ENCODE peak calls at places on chromosomes 3 and 15, in four cellular contexts. One of them, this sample, is unnamed.

GRCh38 chr15:65303687-65304392 is 637 bp upstream of the RNU5B-1 start:
- DNase-seq in endodermal cell: peak; percentile 89
- DNase-seq in cardiac muscle cell: peak; percentile 70
- DNase-seq in transverse colon: peak; percentile 81
- DNase-seq in this sample: no peak

GRCh38 chr3:98764692-98765002 is 1.5 kb downstream of the ST3GAL6 start:
- DNase-seq in cardiac muscle cell: no peak
- DNase-seq in transverse colon: no peak
- DNase-seq in endodermal cell: no peak
- DNase-seq in this sample: no peak

GRCh38 chr3:137165117-137165806 is 207.5 kb downstream of the IL20RB start:
- DNase-seq in transverse colon: no peak
- DNase-seq in cardiac muscle cell: no peak
- DNase-seq in endodermal cell: peak; percentile 50
- DNase-seq in this sample: no peak

GRCh38 chr15:66097151-66098018 is 156.2 kb downstream of the MEGF11 start:
- DNase-seq in cardiac muscle cell: no peak
- DNase-seq in transverse colon: no peak
- DNase-seq in endodermal cell: no peak
- DNase-seq in this sample: no peak

GRCh38 chr3:178968996-178969700 is 102.5 kb downstream of the ZMAT3 start:
- DNase-seq in transverse colon: no peak
- DNase-seq in cardiac muscle cell: no peak
- DNase-seq in endodermal cell: no peak
- DNase-seq in this sample: no peak

GRCh38 chr15:83815506-83815905 is 161.6 kb downstream of the ADAMTSL3 start:
- DNase-seq in cardiac muscle cell: peak; percentile 20
- DNase-seq in endodermal cell: no peak
- DNase-seq in transverse colon: no peak
- DNase-seq in this sample: no peak

GRCh38 chr15:60399246-60399915 is 1.6 kb upstream of the ANXA2 start:
- DNase-seq in cardiac muscle cell: no peak
- DNase-seq in transverse colon: no peak
- DNase-seq in endodermal cell: peak; percentile 72
- DNase-seq in this sample: no peak

GRCh38 chr15:75672646-75673425 is 25.1 kb downstream of the SNX33 start:
- DNase-seq in cardiac muscle cell: peak; percentile 89
- DNase-seq in transverse colon: no peak
- DNase-seq in endodermal cell: peak; percentile 75
- DNase-seq in this sample: no peak

GRCh38 chr3:115855911-115856310 is 232.6 kb downstream of the GAP43 start:
- DNase-seq in endodermal cell: no peak
- DNase-seq in cardiac muscle cell: peak; percentile 6
- DNase-seq in transverse colon: no peak
- DNase-seq in this sample: no peak

GRCh38 chr15:100959066-100960050 is 40.2 kb downstream of the LRRK1 start:
- DNase-seq in cardiac muscle cell: peak; percentile 53
- DNase-seq in transverse colon: no peak
- DNase-seq in endodermal cell: no peak
- DNase-seq in this sample: no peak

GRCh38 chr3:112126501-112126900 is 6.5 kb downstream of the GCSAM start:
- DNase-seq in endodermal cell: peak; percentile 74
- DNase-seq in transverse colon: no peak
- DNase-seq in cardiac muscle cell: peak; percentile 21
- DNase-seq in this sample: peak; percentile 17

GRCh38 chr3:64743166-64743565 is 55.4 kb upstream of the ADAMTS9 start:
- DNase-seq in transverse colon: no peak
- DNase-seq in cardiac muscle cell: peak; percentile 29
- DNase-seq in endodermal cell: no peak
- DNase-seq in this sample: no peak

GRCh38 chr15:87566236-87566635 is 690.3 kb downstream of the NTRK3 start:
- DNase-seq in transverse colon: no peak
- DNase-seq in cardiac muscle cell: no peak
- DNase-seq in endodermal cell: no peak
- DNase-seq in this sample: no peak

GRCh38 chr3:188830955-188831354 is 340.8 kb upstream of the TPRG1 start:
- DNase-seq in transverse colon: no peak
- DNase-seq in endodermal cell: no peak
- DNase-seq in cardiac muscle cell: peak; percentile 28
- DNase-seq in this sample: no peak

GRCh38 chr15:32715276-32715675 is 2.5 kb upstream of the GREM1 start:
- DNase-seq in endodermal cell: no peak
- DNase-seq in cardiac muscle cell: no peak
- DNase-seq in transverse colon: no peak
- DNase-seq in this sample: no peak

GRCh38 chr3:101938262-101938847 is 89.0 kb downstream of the NFKBIZ start:
- DNase-seq in cardiac muscle cell: no peak
- DNase-seq in endodermal cell: no peak
- DNase-seq in transverse colon: no peak
- DNase-seq in this sample: peak; percentile 52

GRCh38 chr15:64883097-64883581 is 28.6 kb upstream of the ANKDD1A start:
- DNase-seq in endodermal cell: no peak
- DNase-seq in cardiac muscle cell: peak; percentile 56
- DNase-seq in transverse colon: no peak
- DNase-seq in this sample: no peak

GRCh38 chr15:27454281-27455060 is 483.5 kb downstream of the GABRG3 start:
- DNase-seq in cardiac muscle cell: peak; percentile 32
- DNase-seq in transverse colon: no peak
- DNase-seq in endodermal cell: no peak
- DNase-seq in this sample: no peak

GRCh38 chr3:105347625-105348302 is 18.9 kb upstream of the ALCAM start:
- DNase-seq in endodermal cell: no peak
- DNase-seq in cardiac muscle cell: no peak
- DNase-seq in transverse colon: no peak
- DNase-seq in this sample: no peak

GRCh38 chr15:84996055-84996454 is 14.4 kb downstream of the PDE8A start:
- DNase-seq in endodermal cell: no peak
- DNase-seq in transverse colon: no peak
- DNase-seq in cardiac muscle cell: no peak
- DNase-seq in this sample: no peak

GRCh38 chr3:119313461-119313860 is 19.3 kb downstream of the ARHGAP31 start:
- DNase-seq in endodermal cell: no peak
- DNase-seq in cardiac muscle cell: no peak
- DNase-seq in transverse colon: no peak
- DNase-seq in this sample: no peak

GRCh38 chr15:69045810-69046209 is 31.3 kb downstream of the NOX5 start:
- DNase-seq in cardiac muscle cell: peak; percentile 74
- DNase-seq in endodermal cell: no peak
- DNase-seq in transverse colon: no peak
- DNase-seq in this sample: no peak

GRCh38 chr3:117665311-117665710 is 955.7 kb downstream of the TUSC7 start:
- DNase-seq in transverse colon: peak; percentile 17
- DNase-seq in endodermal cell: no peak
- DNase-seq in cardiac muscle cell: no peak
- DNase-seq in this sample: no peak

GRCh38 chr3:58141766-58142345 is 68.9 kb downstream of the DNASE1L3 start:
- DNase-seq in cardiac muscle cell: no peak
- DNase-seq in endodermal cell: no peak
- DNase-seq in transverse colon: no peak
- DNase-seq in this sample: no peak

GRCh38 chr15:72907733-72908132 is 124.2 kb upstream of the ADPGK start:
- DNase-seq in cardiac muscle cell: peak; percentile 75
- DNase-seq in endodermal cell: no peak
- DNase-seq in transverse colon: no peak
- DNase-seq in this sample: no peak

GRCh38 chr3:55519016-55519415 is 31.9 kb upstream of the WNT5A start:
- DNase-seq in transverse colon: no peak
- DNase-seq in cardiac muscle cell: no peak
- DNase-seq in endodermal cell: no peak
- DNase-seq in this sample: no peak

GRCh38 chr3:45984331-45985312 is 11.0 kb downstream of the FYCO1 start:
- DNase-seq in cardiac muscle cell: peak; percentile 40
- DNase-seq in transverse colon: no peak
- DNase-seq in endodermal cell: no peak
- DNase-seq in this sample: no peak

GRCh38 chr3:79767194-79767952 is 425 bp downstream of the ROBO1 start:
- DNase-seq in endodermal cell: peak; percentile 72
- DNase-seq in transverse colon: no peak
- DNase-seq in cardiac muscle cell: peak; percentile 1
- DNase-seq in this sample: no peak

GRCh38 chr3:30355622-30356021 is 250.8 kb upstream of the TGFBR2 start:
- DNase-seq in cardiac muscle cell: no peak
- DNase-seq in transverse colon: no peak
- DNase-seq in endodermal cell: no peak
- DNase-seq in this sample: no peak

GRCh38 chr15:96276438-96277210 is 53.9 kb upstream of the NR2F2 start:
- DNase-seq in transverse colon: no peak
- DNase-seq in endodermal cell: no peak
- DNase-seq in cardiac muscle cell: peak; percentile 37
- DNase-seq in this sample: no peak

GRCh38 chr15:64044315-64045105 is 1.8 kb downstream of the DAPK2 start:
- DNase-seq in cardiac muscle cell: no peak
- DNase-seq in transverse colon: no peak
- DNase-seq in endodermal cell: no peak
- DNase-seq in this sample: no peak

GRCh38 chr3:101936419-101937331 is 87.4 kb downstream of the NFKBIZ start:
- DNase-seq in endodermal cell: no peak
- DNase-seq in transverse colon: no peak
- DNase-seq in cardiac muscle cell: peak; percentile 89
- DNase-seq in this sample: no peak

GRCh38 chr3:45590822-45591546 is 3.6 kb upstream of the LIMD1 start:
- DNase-seq in endodermal cell: peak; percentile 31
- DNase-seq in transverse colon: no peak
- DNase-seq in cardiac muscle cell: no peak
- DNase-seq in this sample: peak; percentile 32

GRCh38 chr3:177334803-177335202 is 137.5 kb upstream of the TBL1XR1 start:
- DNase-seq in endodermal cell: no peak
- DNase-seq in transverse colon: no peak
- DNase-seq in cardiac muscle cell: no peak
- DNase-seq in this sample: no peak

GRCh38 chr3:177337548-177338331 is 140.5 kb upstream of the TBL1XR1 start:
- DNase-seq in endodermal cell: no peak
- DNase-seq in cardiac muscle cell: peak; percentile 80
- DNase-seq in transverse colon: no peak
- DNase-seq in this sample: no peak

GRCh38 chr3:177336841-177337430 is 139.7 kb upstream of the TBL1XR1 start:
- DNase-seq in cardiac muscle cell: peak; percentile 52
- DNase-seq in endodermal cell: no peak
- DNase-seq in transverse colon: no peak
- DNase-seq in this sample: no peak

GRCh38 chr3:177333535-177334495 is 136.5 kb upstream of the TBL1XR1 start:
- DNase-seq in endodermal cell: no peak
- DNase-seq in transverse colon: no peak
- DNase-seq in cardiac muscle cell: peak; percentile 72
- DNase-seq in this sample: no peak

GRCh38 chr3:177335728-177336127 is 138.4 kb upstream of the TBL1XR1 start:
- DNase-seq in endodermal cell: no peak
- DNase-seq in cardiac muscle cell: peak; percentile 66
- DNase-seq in transverse colon: no peak
- DNase-seq in this sample: no peak
- H3K4me1 ChIP-seq in endodermal cell: peaks cover 5% of the 10 kb centered on the region
- H3K4me1 ChIP-seq in cardiac muscle cell: peaks cover 24% of the 10 kb centered on the region
- H3K4me1 ChIP-seq in transverse colon: peaks cover 48% of the 10 kb centered on the region
- H3K4me1 ChIP-seq in this sample: peaks cover 5% of the 10 kb centered on the region

GRCh38 chr3:127776347-127776746 is 46.0 kb downstream of the MGLL start:
- DNase-seq in transverse colon: no peak
- DNase-seq in endodermal cell: no peak
- DNase-seq in cardiac muscle cell: no peak
- DNase-seq in this sample: no peak

GRCh38 chr3:127779747-127780146 is 42.6 kb downstream of the MGLL start:
- DNase-seq in cardiac muscle cell: no peak
- DNase-seq in transverse colon: no peak
- DNase-seq in endodermal cell: no peak
- DNase-seq in this sample: no peak

GRCh38 chr3:127775398-127776109 is 46.8 kb downstream of the MGLL start:
- DNase-seq in cardiac muscle cell: peak; percentile 67
- DNase-seq in transverse colon: no peak
- DNase-seq in endodermal cell: peak; percentile 59
- DNase-seq in this sample: no peak

GRCh38 chr3:127777332-127777731 is 45.0 kb downstream of the MGLL start:
- DNase-seq in endodermal cell: no peak
- DNase-seq in cardiac muscle cell: no peak
- DNase-seq in transverse colon: no peak
- DNase-seq in this sample: no peak

GRCh38 chr3:127777861-127778711 is 44.2 kb downstream of the MGLL start:
- DNase-seq in endodermal cell: no peak
- DNase-seq in cardiac muscle cell: no peak
- DNase-seq in transverse colon: no peak
- DNase-seq in this sample: no peak
- H3K4me1 ChIP-seq in endodermal cell: no peaks in the 10 kb centered on the region
- H3K4me1 ChIP-seq in cardiac muscle cell: peaks cover 20% of the 10 kb centered on the region
- H3K4me1 ChIP-seq in transverse colon: peaks cover 22% of the 10 kb centered on the region
- H3K4me1 ChIP-seq in this sample: no peaks in the 10 kb centered on the region

GRCh38 chr15:56234804-56235203 is 8.9 kb downstream of the RFX7 start:
- DNase-seq in endodermal cell: no peak
- DNase-seq in cardiac muscle cell: peak; percentile 59
- DNase-seq in transverse colon: no peak
- DNase-seq in this sample: no peak
- H3K4me1 ChIP-seq in endodermal cell: no peaks in the 10 kb centered on the region
- H3K4me1 ChIP-seq in cardiac muscle cell: no peaks in the 10 kb centered on the region
- H3K4me1 ChIP-seq in transverse colon: no peaks in the 10 kb centered on the region
- H3K4me1 ChIP-seq in this sample: peaks cover 9% of the 10 kb centered on the region

GRCh38 chr3:53169045-53169831 is 8.2 kb downstream of the PRKCD start:
- DNase-seq in transverse colon: no peak
- DNase-seq in cardiac muscle cell: no peak
- DNase-seq in endodermal cell: peak; percentile 82
- DNase-seq in this sample: no peak

GRCh38 chr3:53171109-53171453 is 10.1 kb downstream of the PRKCD start:
- DNase-seq in transverse colon: no peak
- DNase-seq in endodermal cell: no peak
- DNase-seq in cardiac muscle cell: no peak
- DNase-seq in this sample: no peak

GRCh38 chr3:53171827-53172505 is 11.0 kb downstream of the PRKCD start:
- DNase-seq in endodermal cell: peak; percentile 86
- DNase-seq in cardiac muscle cell: no peak
- DNase-seq in transverse colon: no peak
- DNase-seq in this sample: no peak

GRCh38 chr3:53169832-53170324 is 8.9 kb downstream of the PRKCD start:
- DNase-seq in cardiac muscle cell: no peak
- DNase-seq in transverse colon: no peak
- DNase-seq in endodermal cell: no peak
- DNase-seq in this sample: no peak

DNA sequence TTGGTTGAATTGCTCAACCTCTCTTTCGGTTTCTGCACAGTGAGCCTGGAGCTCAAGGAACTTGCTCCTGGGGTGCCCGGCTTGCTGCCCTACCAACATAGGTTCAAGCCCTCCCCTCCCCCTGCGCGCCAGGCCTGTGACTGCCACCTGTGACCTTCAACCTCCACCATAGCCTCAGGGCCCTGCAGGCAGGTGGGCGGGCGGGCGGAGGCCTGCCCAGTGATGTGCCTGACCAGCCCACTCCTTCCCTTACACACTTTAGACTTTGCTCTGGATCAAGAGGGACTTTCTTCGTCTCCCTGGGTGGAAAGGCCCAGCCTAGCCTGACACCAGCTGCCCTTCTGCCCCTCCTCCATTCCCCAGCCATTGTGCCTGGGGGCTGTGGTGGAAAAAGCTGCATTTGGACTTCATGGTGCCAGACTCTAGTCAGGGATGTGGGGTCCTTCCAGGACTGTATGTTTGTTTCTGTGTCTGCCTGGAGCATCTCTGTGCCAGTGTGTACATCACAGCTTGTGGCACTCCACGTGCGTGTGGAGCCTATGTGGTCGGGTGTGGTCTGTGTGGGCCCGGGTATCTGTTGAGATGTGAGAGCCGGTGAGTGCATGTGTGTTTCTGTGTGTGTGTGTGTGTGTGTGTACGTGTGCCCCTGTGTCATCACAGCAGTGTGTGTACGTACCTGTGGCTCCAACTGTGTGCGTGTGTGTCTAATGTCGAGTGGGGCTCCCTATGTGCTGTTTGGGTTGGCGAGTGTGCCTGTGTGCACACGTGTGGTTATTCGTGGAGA is 9.5 kb downstream of the PRKCD start:
- DNase-seq in cardiac muscle cell: peak; percentile 20
- DNase-seq in transverse colon: peak; percentile 75
- DNase-seq in endodermal cell: no peak
- DNase-seq in this sample: no peak
- H3K4me1 ChIP-seq in cardiac muscle cell: no peaks in the 10 kb centered on the region
- H3K4me1 ChIP-seq in transverse colon: peaks cover 18% of the 10 kb centered on the region
- H3K4me1 ChIP-seq in endodermal cell: no peaks in the 10 kb centered on the region
- H3K4me1 ChIP-seq in this sample: peaks cover 23% of the 10 kb centered on the region